ENCODE peak calls at places on chromosomes 7 and 10, in nine cellular contexts. One of them, this sample, is unnamed.
A peak's percentile ranks its signal among the peaks of the same experiment; 100 is the strongest.

GRCh38 chr10:33401300-33401699 is 66.8 kb upstream of the NRP1 start:
- DNase-seq in fibroblast of pulmonary artery: no peak
- DNase-seq in nephron progenitor cell: no peak
- DNase-seq in H1: no peak
- DNase-seq in CD4-positive, alpha-beta T cell: no peak
- DNase-seq in cerebellum: no peak
- DNase-seq in activated T-cell treated with anti-CD3 and anti-CD28 coated beads, Interleukin-2, amount 50 U/mL, for 72 hours: no peak
- DNase-seq in activated CD8-positive, alpha-beta T cell treated with anti-CD3 and anti-CD28 coated beads, Interleukin-2, amount 10 ng/mL, durations not matched to agents 7 days and 5 days: no peak
- DNase-seq in A172: no peak
- DNase-seq in this sample: no peak

GRCh38 chr10:106401161-106401560 is 763.3 kb downstream of the SORCS1 start:
- DNase-seq in activated T-cell treated with anti-CD3 and anti-CD28 coated beads, Interleukin-2, amount 50 U/mL, for 72 hours: no peak
- DNase-seq in activated CD8-positive, alpha-beta T cell treated with anti-CD3 and anti-CD28 coated beads, Interleukin-2, amount 10 ng/mL, durations not matched to agents 7 days and 5 days: no peak
- DNase-seq in nephron progenitor cell: no peak
- DNase-seq in A172: no peak
- DNase-seq in H1: no peak
- DNase-seq in cerebellum: no peak
- DNase-seq in CD4-positive, alpha-beta T cell: no peak
- DNase-seq in fibroblast of pulmonary artery: peak; percentile 56
- DNase-seq in this sample: no peak

GRCh38 chr7:88310950-88311674 is 4.4 kb upstream of the STEAP4 start:
- DNase-seq in nephron progenitor cell: no peak
- DNase-seq in activated T-cell treated with anti-CD3 and anti-CD28 coated beads, Interleukin-2, amount 50 U/mL, for 72 hours: no peak
- DNase-seq in activated CD8-positive, alpha-beta T cell treated with anti-CD3 and anti-CD28 coated beads, Interleukin-2, amount 10 ng/mL, durations not matched to agents 7 days and 5 days: no peak
- DNase-seq in cerebellum: no peak
- DNase-seq in A172: no peak
- DNase-seq in H1: no peak
- DNase-seq in CD4-positive, alpha-beta T cell: no peak
- DNase-seq in fibroblast of pulmonary artery: no peak
- DNase-seq in this sample: no peak

GRCh38 chr7:98149293-98149692 is 42.6 kb downstream of the LMTK2 start:
- DNase-seq in activated CD8-positive, alpha-beta T cell treated with anti-CD3 and anti-CD28 coated beads, Interleukin-2, amount 10 ng/mL, durations not matched to agents 7 days and 5 days: no peak
- DNase-seq in fibroblast of pulmonary artery: no peak
- DNase-seq in activated T-cell treated with anti-CD3 and anti-CD28 coated beads, Interleukin-2, amount 50 U/mL, for 72 hours: no peak
- DNase-seq in cerebellum: no peak
- DNase-seq in nephron progenitor cell: no peak
- DNase-seq in H1: no peak
- DNase-seq in A172: no peak
- DNase-seq in CD4-positive, alpha-beta T cell: no peak
- DNase-seq in this sample: no peak

GRCh38 chr10:34016541-34016940 is 682.1 kb upstream of the NRP1 start:
- DNase-seq in CD4-positive, alpha-beta T cell: no peak
- DNase-seq in nephron progenitor cell: no peak
- DNase-seq in activated T-cell treated with anti-CD3 and anti-CD28 coated beads, Interleukin-2, amount 50 U/mL, for 72 hours: no peak
- DNase-seq in cerebellum: no peak
- DNase-seq in activated CD8-positive, alpha-beta T cell treated with anti-CD3 and anti-CD28 coated beads, Interleukin-2, amount 10 ng/mL, durations not matched to agents 7 days and 5 days: no peak
- DNase-seq in H1: no peak
- DNase-seq in fibroblast of pulmonary artery: no peak
- DNase-seq in A172: no peak
- DNase-seq in this sample: no peak

GRCh38 chr10:62050627-62050924 is 149.1 kb downstream of the ARID5B start:
- DNase-seq in H1: no peak
- DNase-seq in CD4-positive, alpha-beta T cell: no peak
- DNase-seq in nephron progenitor cell: no peak
- DNase-seq in A172: no peak
- DNase-seq in activated CD8-positive, alpha-beta T cell treated with anti-CD3 and anti-CD28 coated beads, Interleukin-2, amount 10 ng/mL, durations not matched to agents 7 days and 5 days: no peak
- DNase-seq in activated T-cell treated with anti-CD3 and anti-CD28 coated beads, Interleukin-2, amount 50 U/mL, for 72 hours: no peak
- DNase-seq in fibroblast of pulmonary artery: no peak
- DNase-seq in cerebellum: no peak
- DNase-seq in this sample: no peak

GRCh38 chr10:115092555-115093285 is 445 bp upstream of the ATRNL1 start:
- DNase-seq in activated T-cell treated with anti-CD3 and anti-CD28 coated beads, Interleukin-2, amount 50 U/mL, for 72 hours: peak; percentile 48
- DNase-seq in activated CD8-positive, alpha-beta T cell treated with anti-CD3 and anti-CD28 coated beads, Interleukin-2, amount 10 ng/mL, durations not matched to agents 7 days and 5 days: peak; percentile 30
- DNase-seq in H1: peak; percentile 72
- DNase-seq in fibroblast of pulmonary artery: peak; percentile 44
- DNase-seq in nephron progenitor cell: peak; percentile 74
- DNase-seq in CD4-positive, alpha-beta T cell: no peak
- DNase-seq in cerebellum: no peak
- DNase-seq in A172: peak; percentile 36
- DNase-seq in this sample: peak; percentile 49

GRCh38 chr10:72297281-72297967 is 23.7 kb downstream of the DDIT4 start:
- DNase-seq in cerebellum: no peak
- DNase-seq in H1: no peak
- DNase-seq in activated T-cell treated with anti-CD3 and anti-CD28 coated beads, Interleukin-2, amount 50 U/mL, for 72 hours: peak; percentile 99
- DNase-seq in CD4-positive, alpha-beta T cell: peak; percentile 95
- DNase-seq in nephron progenitor cell: no peak
- DNase-seq in activated CD8-positive, alpha-beta T cell treated with anti-CD3 and anti-CD28 coated beads, Interleukin-2, amount 10 ng/mL, durations not matched to agents 7 days and 5 days: peak; percentile 99
- DNase-seq in A172: peak; percentile 92
- DNase-seq in fibroblast of pulmonary artery: peak; percentile 99
- DNase-seq in this sample: peak; percentile 89

GRCh38 chr10:67262675-67263074 is 336.8 kb downstream of the LRRTM3 start:
- DNase-seq in fibroblast of pulmonary artery: no peak
- DNase-seq in activated CD8-positive, alpha-beta T cell treated with anti-CD3 and anti-CD28 coated beads, Interleukin-2, amount 10 ng/mL, durations not matched to agents 7 days and 5 days: no peak
- DNase-seq in nephron progenitor cell: no peak
- DNase-seq in CD4-positive, alpha-beta T cell: no peak
- DNase-seq in cerebellum: no peak
- DNase-seq in A172: no peak
- DNase-seq in activated T-cell treated with anti-CD3 and anti-CD28 coated beads, Interleukin-2, amount 50 U/mL, for 72 hours: no peak
- DNase-seq in H1: no peak
- DNase-seq in this sample: no peak

GRCh38 chr10:9015005-9015404 is 960.5 kb downstream of the GATA3 start:
- DNase-seq in A172: no peak
- DNase-seq in H1: no peak
- DNase-seq in CD4-positive, alpha-beta T cell: no peak
- DNase-seq in activated CD8-positive, alpha-beta T cell treated with anti-CD3 and anti-CD28 coated beads, Interleukin-2, amount 10 ng/mL, durations not matched to agents 7 days and 5 days: no peak
- DNase-seq in cerebellum: no peak
- DNase-seq in activated T-cell treated with anti-CD3 and anti-CD28 coated beads, Interleukin-2, amount 50 U/mL, for 72 hours: no peak
- DNase-seq in fibroblast of pulmonary artery: no peak
- DNase-seq in nephron progenitor cell: no peak
- DNase-seq in this sample: no peak

GRCh38 chr10:17216217-17216900 is 11.7 kb upstream of the VIM start:
- DNase-seq in activated CD8-positive, alpha-beta T cell treated with anti-CD3 and anti-CD28 coated beads, Interleukin-2, amount 10 ng/mL, durations not matched to agents 7 days and 5 days: peak; percentile 67
- DNase-seq in fibroblast of pulmonary artery: peak; percentile 99
- DNase-seq in nephron progenitor cell: no peak
- DNase-seq in CD4-positive, alpha-beta T cell: no peak
- DNase-seq in activated T-cell treated with anti-CD3 and anti-CD28 coated beads, Interleukin-2, amount 50 U/mL, for 72 hours: peak; percentile 49
- DNase-seq in H1: no peak
- DNase-seq in cerebellum: no peak
- DNase-seq in A172: peak; percentile 98
- DNase-seq in this sample: no peak

GRCh38 chr7:51228386-51228958 is 88.1 kb downstream of the COBL start:
- DNase-seq in activated T-cell treated with anti-CD3 and anti-CD28 coated beads, Interleukin-2, amount 50 U/mL, for 72 hours: no peak
- DNase-seq in fibroblast of pulmonary artery: no peak
- DNase-seq in CD4-positive, alpha-beta T cell: no peak
- DNase-seq in H1: no peak
- DNase-seq in activated CD8-positive, alpha-beta T cell treated with anti-CD3 and anti-CD28 coated beads, Interleukin-2, amount 10 ng/mL, durations not matched to agents 7 days and 5 days: no peak
- DNase-seq in cerebellum: no peak
- DNase-seq in nephron progenitor cell: no peak
- DNase-seq in A172: no peak
- DNase-seq in this sample: no peak

GRCh38 chr7:30888783-30889182 is 22.9 kb upstream of the AQP1 start:
- DNase-seq in H1: no peak
- DNase-seq in nephron progenitor cell: no peak
- DNase-seq in activated CD8-positive, alpha-beta T cell treated with anti-CD3 and anti-CD28 coated beads, Interleukin-2, amount 10 ng/mL, durations not matched to agents 7 days and 5 days: no peak
- DNase-seq in activated T-cell treated with anti-CD3 and anti-CD28 coated beads, Interleukin-2, amount 50 U/mL, for 72 hours: no peak
- DNase-seq in fibroblast of pulmonary artery: peak; percentile 86
- DNase-seq in cerebellum: no peak
- DNase-seq in CD4-positive, alpha-beta T cell: no peak
- DNase-seq in A172: peak; percentile 95
- DNase-seq in this sample: no peak

GRCh38 chr7:151051108-151051507 is 2.8 kb downstream of the ASIC3 start:
- DNase-seq in activated CD8-positive, alpha-beta T cell treated with anti-CD3 and anti-CD28 coated beads, Interleukin-2, amount 10 ng/mL, durations not matched to agents 7 days and 5 days: peak; percentile 76
- DNase-seq in fibroblast of pulmonary artery: peak; percentile 77
- DNase-seq in CD4-positive, alpha-beta T cell: peak; percentile 50
- DNase-seq in H1: peak; percentile 92
- DNase-seq in A172: no peak
- DNase-seq in nephron progenitor cell: peak; percentile 90
- DNase-seq in cerebellum: peak; percentile 42
- DNase-seq in activated T-cell treated with anti-CD3 and anti-CD28 coated beads, Interleukin-2, amount 50 U/mL, for 72 hours: peak; percentile 57
- DNase-seq in this sample: peak; percentile 79

GRCh38 chr7:135980665-135981180 is 3.6 kb upstream of the MTPN start:
- DNase-seq in activated CD8-positive, alpha-beta T cell treated with anti-CD3 and anti-CD28 coated beads, Interleukin-2, amount 10 ng/mL, durations not matched to agents 7 days and 5 days: peak; percentile 79
- DNase-seq in nephron progenitor cell: no peak
- DNase-seq in A172: peak; percentile 96
- DNase-seq in fibroblast of pulmonary artery: peak; percentile 55
- DNase-seq in CD4-positive, alpha-beta T cell: peak; percentile 41
- DNase-seq in cerebellum: no peak
- DNase-seq in H1: no peak
- DNase-seq in activated T-cell treated with anti-CD3 and anti-CD28 coated beads, Interleukin-2, amount 50 U/mL, for 72 hours: peak; percentile 64
- DNase-seq in this sample: no peak

GRCh38 chr7:71480814-71481213 is 348.9 kb downstream of the GALNT17 start:
- DNase-seq in cerebellum: no peak
- DNase-seq in CD4-positive, alpha-beta T cell: no peak
- DNase-seq in A172: no peak
- DNase-seq in fibroblast of pulmonary artery: no peak
- DNase-seq in activated T-cell treated with anti-CD3 and anti-CD28 coated beads, Interleukin-2, amount 50 U/mL, for 72 hours: no peak
- DNase-seq in nephron progenitor cell: no peak
- DNase-seq in activated CD8-positive, alpha-beta T cell treated with anti-CD3 and anti-CD28 coated beads, Interleukin-2, amount 10 ng/mL, durations not matched to agents 7 days and 5 days: no peak
- DNase-seq in H1: no peak
- DNase-seq in this sample: no peak

GRCh38 chr10:87861953-87862643 is 1.2 kb downstream of the KLLN start:
- DNase-seq in CD4-positive, alpha-beta T cell: peak; percentile 93
- DNase-seq in fibroblast of pulmonary artery: peak; percentile 99
- DNase-seq in A172: peak; percentile 94
- DNase-seq in H1: peak; percentile 98
- DNase-seq in activated T-cell treated with anti-CD3 and anti-CD28 coated beads, Interleukin-2, amount 50 U/mL, for 72 hours: peak; percentile 94
- DNase-seq in activated CD8-positive, alpha-beta T cell treated with anti-CD3 and anti-CD28 coated beads, Interleukin-2, amount 10 ng/mL, durations not matched to agents 7 days and 5 days: peak; percentile 96
- DNase-seq in cerebellum: peak; percentile 93
- DNase-seq in nephron progenitor cell: peak; percentile 96
- DNase-seq in this sample: peak; percentile 99

GRCh38 chr10:34710391-34710751 is 104.7 kb downstream of the PARD3 start:
- DNase-seq in nephron progenitor cell: no peak
- DNase-seq in A172: peak; percentile 64
- DNase-seq in fibroblast of pulmonary artery: peak; percentile 85
- DNase-seq in CD4-positive, alpha-beta T cell: no peak
- DNase-seq in activated T-cell treated with anti-CD3 and anti-CD28 coated beads, Interleukin-2, amount 50 U/mL, for 72 hours: no peak
- DNase-seq in cerebellum: no peak
- DNase-seq in H1: no peak
- DNase-seq in activated CD8-positive, alpha-beta T cell treated with anti-CD3 and anti-CD28 coated beads, Interleukin-2, amount 10 ng/mL, durations not matched to agents 7 days and 5 days: no peak
- DNase-seq in this sample: no peak

GRCh38 chr7:101995121-101995520 is 177.7 kb downstream of the CUX1 start:
- DNase-seq in CD4-positive, alpha-beta T cell: no peak
- DNase-seq in cerebellum: no peak
- DNase-seq in H1: no peak
- DNase-seq in A172: no peak
- DNase-seq in nephron progenitor cell: no peak
- DNase-seq in activated T-cell treated with anti-CD3 and anti-CD28 coated beads, Interleukin-2, amount 50 U/mL, for 72 hours: no peak
- DNase-seq in activated CD8-positive, alpha-beta T cell treated with anti-CD3 and anti-CD28 coated beads, Interleukin-2, amount 10 ng/mL, durations not matched to agents 7 days and 5 days: no peak
- DNase-seq in fibroblast of pulmonary artery: no peak
- DNase-seq in this sample: no peak

GRCh38 chr7:132609222-132609621 is 33.0 kb upstream of the PLXNA4 start:
- DNase-seq in H1: no peak
- DNase-seq in activated T-cell treated with anti-CD3 and anti-CD28 coated beads, Interleukin-2, amount 50 U/mL, for 72 hours: no peak
- DNase-seq in CD4-positive, alpha-beta T cell: no peak
- DNase-seq in nephron progenitor cell: no peak
- DNase-seq in A172: peak; percentile 16
- DNase-seq in activated CD8-positive, alpha-beta T cell treated with anti-CD3 and anti-CD28 coated beads, Interleukin-2, amount 10 ng/mL, durations not matched to agents 7 days and 5 days: no peak
- DNase-seq in fibroblast of pulmonary artery: no peak
- DNase-seq in cerebellum: peak; percentile 6
- DNase-seq in this sample: no peak

GRCh38 chr10:116777006-116777405 is 34.6 kb upstream of the HSPA12A start:
- DNase-seq in nephron progenitor cell: no peak
- DNase-seq in activated T-cell treated with anti-CD3 and anti-CD28 coated beads, Interleukin-2, amount 50 U/mL, for 72 hours: no peak
- DNase-seq in A172: no peak
- DNase-seq in activated CD8-positive, alpha-beta T cell treated with anti-CD3 and anti-CD28 coated beads, Interleukin-2, amount 10 ng/mL, durations not matched to agents 7 days and 5 days: no peak
- DNase-seq in fibroblast of pulmonary artery: no peak
- DNase-seq in H1: no peak
- DNase-seq in cerebellum: no peak
- DNase-seq in CD4-positive, alpha-beta T cell: no peak
- DNase-seq in this sample: no peak

GRCh38 chr10:103566536-103566935 is 73.0 kb downstream of the NEURL1 start:
- DNase-seq in fibroblast of pulmonary artery: no peak
- DNase-seq in activated CD8-positive, alpha-beta T cell treated with anti-CD3 and anti-CD28 coated beads, Interleukin-2, amount 10 ng/mL, durations not matched to agents 7 days and 5 days: no peak
- DNase-seq in CD4-positive, alpha-beta T cell: no peak
- DNase-seq in nephron progenitor cell: no peak
- DNase-seq in activated T-cell treated with anti-CD3 and anti-CD28 coated beads, Interleukin-2, amount 50 U/mL, for 72 hours: no peak
- DNase-seq in A172: no peak
- DNase-seq in cerebellum: no peak
- DNase-seq in H1: no peak
- DNase-seq in this sample: no peak

This sample was measured in upper lobe of right lung.